ENCODE peak calls at places on chromosome 2, in four cellular contexts. Z is endothelial cell, W is left cardiac atrium, A is H54. X is an unnamed sample.

GRCh38 chr2:120917876-120918275 is 182.2 kb downstream of the GLI2 start:
- DNase-seq in Z (no peak), W (no peak), A (no peak), X (no peak)

GRCh38 chr2:211103989-211104388 is 547.6 kb downstream of the CPS1 start:
- DNase-seq in A (no peak), Z (no peak), W (no peak), X (no peak)

GRCh38 chr2:64491426-64491825 is 32.7 kb upstream of the AFTPH start:
- DNase-seq in A (no peak), Z (no peak), W (no peak), X (no peak)

GRCh38 chr2:209526541-209526940 is 102.7 kb downstream of the MAP2 start:
- DNase-seq in A (no peak), W (no peak), Z (no peak), X (no peak)

GRCh38 chr2:176879596-176879995 is 333.0 kb upstream of the HNRNPA3 start:
- DNase-seq in A (no peak), W (no peak), Z (no peak), X (no peak)

GRCh38 chr2:168781191-168781818 is 21.1 kb upstream of the NOSTRIN start:
- DNase-seq in W (no peak), Z (no peak), A (no peak), X (no peak)

GRCh38 chr2:216632952-216633615 is at the start of gene IGFBP2:
- DNase-seq in Z (peak), W (peak), A (no peak), X (no peak)

GRCh38 chr2:41728757-41729338 is 319.0 kb upstream of the PKDCC start:
- DNase-seq in Z (no peak), A (no peak), W (no peak), X (no peak)

GRCh38 chr2:223075301-223076270 is 23.6 kb downstream of the KCNE4 start:
- DNase-seq in Z (no peak), A (no peak), W (no peak), X (no peak)

GRCh38 chr2:27977623-27978312 is 87.2 kb downstream of the BABAM2 start:
- DNase-seq in A (no peak), W (no peak), Z (no peak), X (no peak)

GRCh38 chr2:45652090-45653050 is 895 bp downstream of the PRKCE start:
- DNase-seq in W (peak), A (no peak), Z (peak), X (peak)

GRCh38 chr2:197799072-197799471 is 5.3 kb upstream of the PLCL1 start:
- DNase-seq in W (no peak), Z (no peak), A (no peak), X (no peak)

GRCh38 chr2:22110244-22110651 is 986.5 kb downstream of the TDRD15 start:
- DNase-seq in A (no peak), Z (no peak), W (no peak), X (no peak)

GRCh38 chr2:217980591-217980990 is 22.2 kb downstream of the TNS1 start:
- DNase-seq in W (no peak), A (no peak), Z (no peak), X (no peak)

GRCh38 chr2:11753886-11754704 is 7.7 kb downstream of the LPIN1 start:
- DNase-seq in Z (no peak), W (peak), A (peak), X (no peak)

GRCh38 chr2:130756041-130756720 is 841 bp downstream of the AMER3 start:
- DNase-seq in W (no peak), Z (peak), A (no peak), X (no peak)

GRCh38 chr2:63788070-63788469 is 53.6 kb upstream of the UGP2 start:
- DNase-seq in A (no peak), W (no peak), Z (no peak), X (no peak)

GRCh38 chr2:238169708-238170251 is 11.0 kb downstream of the ERFE start:
- DNase-seq in W (no peak), A (peak), Z (no peak), X (no peak)

GRCh38 chr2:241009601-241010530 is 11.4 kb downstream of the SNED1 start:
- DNase-seq in Z (peak), W (peak), A (peak), X (no peak)

GRCh38 chr2:23565814-23566213 is 180.8 kb downstream of the KLHL29 start:
- DNase-seq in W (peak), A (no peak), Z (no peak), X (no peak)

GRCh38 chr2:237919593-237919992 is 47.2 kb upstream of the UBE2F start:
- DNase-seq in Z (no peak), W (no peak), A (no peak), X (no peak)

GRCh38 chr2:151381266-151381665 is 23.9 kb downstream of the TNFAIP6 start:
- DNase-seq in Z (no peak), W (no peak), A (no peak), X (no peak)

GRCh38 chr2:43109261-43109743 is 117.1 kb downstream of the ZFP36L2 start:
- DNase-seq in Z (no peak), A (no peak), W (no peak), X (no peak)

GRCh38 chr2:182444806-182445205 is 18.0 kb upstream of the PDE1A start:
- DNase-seq in A (no peak), Z (no peak), W (no peak), X (no peak)

GRCh38 chr2:30276455-30276911 is 45.1 kb downstream of the LBH start:
- DNase-seq in A (no peak), W (no peak), Z (no peak), X (no peak)